ENCODE peak calls at places on chromosomes 1 and 21, in ten cellular contexts. U is fibroblast of lung, S is mesothelial cell of epicardium, M is HCT116, K is bronchial epithelial cell, C is gastrocnemius medialis, Z is uterus, W is tibial nerve, B is kidney, A is body of pancreas. J is an unnamed sample.

GRCh38 chr1:228373681-228374571 is 32.7 kb downstream of the TRIM11 start:
- DNase-seq in U (no peak), S (peak), M (no peak), K (no peak), C (peak), Z (peak), W (no peak), B (peak), A (no peak), J (no peak)

GRCh38 chr1:217089239-217090014 is 366.2 kb upstream of the ESRRG start:
- DNase-seq in U (peak), S (no peak), M (no peak), K (peak), C (no peak), Z (no peak), W (no peak), B (peak), A (peak), J (no peak)

GRCh38 chr21:43334214-43334958 is 92.5 kb downstream of the SIK1 start:
- DNase-seq in U (no peak), S (no peak), M (no peak), K (no peak), C (no peak), Z (no peak), W (no peak), B (peak), A (no peak), J (no peak)

GRCh38 chr1:27577504-27578188 is 26.3 kb downstream of the AHDC1 start:
- DNase-seq in U (no peak), S (no peak), M (no peak), K (no peak), C (peak), Z (peak), W (no peak), B (no peak), A (no peak), J (no peak)

GRCh38 chr1:219713981-219714381 is 101.1 kb upstream of the ZC3H11B start:
- DNase-seq in U (peak), S (no peak), M (no peak), K (no peak), C (no peak), Z (no peak), W (no peak), B (no peak), A (no peak), J (no peak)

GRCh38 chr1:23027352-23027907 is 8.2 kb downstream of the KDM1A start:
- DNase-seq in U (no peak), S (no peak), M (no peak), K (no peak), C (no peak), Z (no peak), W (no peak), B (no peak), A (no peak), J (no peak)

GRCh38 chr1:203408485-203409229 is 57.7 kb upstream of the FMOD start:
- DNase-seq in U (peak), S (no peak), M (no peak), K (peak), C (peak), Z (peak), W (peak), B (peak), A (peak), J (no peak)

GRCh38 chr1:230744382-230744781 is 2.8 kb upstream of the CAPN9 start:
- DNase-seq in U (peak), S (no peak), M (no peak), K (peak), C (no peak), Z (no peak), W (no peak), B (no peak), A (no peak), J (no peak)

GRCh38 chr1:89794406-89794805 is 26.4 kb upstream of the LRRC8D start:
- DNase-seq in U (peak), S (no peak), M (no peak), K (no peak), C (no peak), Z (no peak), W (no peak), B (no peak), A (no peak), J (no peak)

GRCh38 chr1:1173793-1174415 is at the start of gene TTLL10:
- DNase-seq in U (no peak), S (peak), M (no peak), K (no peak), C (no peak), Z (no peak), W (no peak), B (peak), A (no peak), J (peak)

GRCh38 chr1:10900691-10901090 is 104.2 kb upstream of the CASZ1 start:
- DNase-seq in U (peak), S (no peak), M (no peak), K (peak), C (no peak), Z (no peak), W (no peak), B (peak), A (no peak), J (no peak)

GRCh38 chr1:30083800-30084464 is 639.5 kb downstream of the MATN1 start:
- DNase-seq in U (peak), S (no peak), M (no peak), K (peak), C (no peak), Z (no peak), W (peak), B (no peak), A (no peak), J (no peak)

GRCh38 chr1:54886724-54887664 is at the start of gene DHCR24:
- DNase-seq in U (peak), S (peak), M (peak), K (peak), C (peak), Z (peak), W (peak), B (peak), A (peak), J (peak)

GRCh38 chr1:12087797-12088314 is 24.8 kb downstream of the TNFRSF8 start:
- DNase-seq in U (peak), S (no peak), M (no peak), K (no peak), C (no peak), Z (no peak), W (no peak), B (peak), A (no peak), J (peak)

GRCh38 chr1:66251521-66251920 is 282.4 kb upstream of the SGIP1 start:
- DNase-seq in U (no peak), S (no peak), M (no peak), K (peak), C (no peak), Z (no peak), W (no peak), B (no peak), A (peak), J (no peak)

GRCh38 chr21:42839271-42840231 is 39.8 kb downstream of the WDR4 start:
- DNase-seq in U (no peak), S (no peak), M (no peak), K (no peak), C (no peak), Z (peak), W (no peak), B (peak), A (no peak), J (peak)

GRCh38 chr1:238239343-238239742 is 348.6 kb upstream of the ZP4 start:
- DNase-seq in U (no peak), S (no peak), M (no peak), K (no peak), C (no peak), Z (no peak), W (no peak), B (no peak), A (no peak), J (no peak)

GRCh38 chr1:149884433-149885363 is 14.7 kb upstream of the BOLA1 start:
- DNase-seq in U (peak), S (no peak), M (peak), K (peak), C (peak), Z (no peak), W (no peak), B (no peak), A (peak), J (no peak)

GRCh38 chr1:175186371-175187160 is 6.0 kb downstream of the KIAA0040 start:
- DNase-seq in U (no peak), S (no peak), M (no peak), K (no peak), C (no peak), Z (no peak), W (no peak), B (no peak), A (no peak), J (no peak)

GRCh38 chr1:226148121-226148648 is 38.4 kb downstream of the ACBD3 start:
- DNase-seq in U (no peak), S (no peak), M (no peak), K (no peak), C (no peak), Z (no peak), W (no peak), B (no peak), A (no peak), J (no peak)

GRCh38 chr21:37198989-37199924 is 67.9 kb downstream of the VPS26C start:
- DNase-seq in U (peak), S (no peak), M (peak), K (peak), C (no peak), Z (no peak), W (no peak), B (no peak), A (no peak), J (no peak)

GRCh38 chr1:111730282-111730681 is 8.9 kb downstream of the INKA2 start:
- DNase-seq in U (peak), S (no peak), M (no peak), K (no peak), C (no peak), Z (no peak), W (no peak), B (no peak), A (no peak), J (no peak)

GRCh38 chr21:26843912-26844257 is 1.3 kb downstream of the ADAMTS1 start:
- DNase-seq in U (peak), S (no peak), M (no peak), K (peak), C (no peak), Z (peak), W (no peak), B (no peak), A (no peak), J (no peak)

GRCh38 chr1:101079341-101079740 is 53.8 kb upstream of the DPH5 start:
- DNase-seq in U (no peak), S (no peak), M (no peak), K (no peak), C (no peak), Z (no peak), W (no peak), B (no peak), A (no peak), J (no peak)

GRCh38 chr1:8408151-8408839 is 90.4 kb downstream of the SLC45A1 start:
- DNase-seq in U (peak), S (no peak), M (no peak), K (no peak), C (peak), Z (peak), W (peak), B (peak), A (peak), J (no peak)

GRCh38 chr21:18622383-18622782 is 218.8 kb upstream of the TMPRSS15 start:
- DNase-seq in U (no peak), S (no peak), M (no peak), K (no peak), C (no peak), Z (no peak), W (no peak), B (no peak), A (no peak), J (no peak)

GRCh38 chr1:206769331-206769731 is 1.2 kb upstream of the IL19 start:
- DNase-seq in U (no peak), S (no peak), M (no peak), K (no peak), C (no peak), Z (no peak), W (no peak), B (no peak), A (peak), J (peak)

GRCh38 chr21:42797522-42797921 is 81.8 kb downstream of the WDR4 start:
- DNase-seq in U (no peak), S (no peak), M (no peak), K (no peak), C (no peak), Z (no peak), W (no peak), B (no peak), A (no peak), J (no peak)

GRCh38 chr1:205321109-205321958 is at the start of gene NUAK2:
- DNase-seq in U (peak), S (peak), M (peak), K (peak), C (peak), Z (peak), W (peak), B (peak), A (peak), J (peak)
- TF ChIP-seq CTCF in U (peak), S (peak), M (peak), K (peak), C (no peak), Z (peak), W (no peak), B (no peak), A (no peak), J (no peak)

GRCh38 chr21:41659791-41660560 is 106.9 kb downstream of the RIPK4 start:
- DNase-seq in U (peak), S (no peak), M (no peak), K (no peak), C (peak), Z (no peak), W (peak), B (peak), A (no peak), J (no peak)
- TF ChIP-seq CTCF in U (no peak), S (no peak), M (peak), K (no peak), C (no peak), Z (no peak), W (peak), B (no peak), A (no peak), J (no peak)

DNA sequence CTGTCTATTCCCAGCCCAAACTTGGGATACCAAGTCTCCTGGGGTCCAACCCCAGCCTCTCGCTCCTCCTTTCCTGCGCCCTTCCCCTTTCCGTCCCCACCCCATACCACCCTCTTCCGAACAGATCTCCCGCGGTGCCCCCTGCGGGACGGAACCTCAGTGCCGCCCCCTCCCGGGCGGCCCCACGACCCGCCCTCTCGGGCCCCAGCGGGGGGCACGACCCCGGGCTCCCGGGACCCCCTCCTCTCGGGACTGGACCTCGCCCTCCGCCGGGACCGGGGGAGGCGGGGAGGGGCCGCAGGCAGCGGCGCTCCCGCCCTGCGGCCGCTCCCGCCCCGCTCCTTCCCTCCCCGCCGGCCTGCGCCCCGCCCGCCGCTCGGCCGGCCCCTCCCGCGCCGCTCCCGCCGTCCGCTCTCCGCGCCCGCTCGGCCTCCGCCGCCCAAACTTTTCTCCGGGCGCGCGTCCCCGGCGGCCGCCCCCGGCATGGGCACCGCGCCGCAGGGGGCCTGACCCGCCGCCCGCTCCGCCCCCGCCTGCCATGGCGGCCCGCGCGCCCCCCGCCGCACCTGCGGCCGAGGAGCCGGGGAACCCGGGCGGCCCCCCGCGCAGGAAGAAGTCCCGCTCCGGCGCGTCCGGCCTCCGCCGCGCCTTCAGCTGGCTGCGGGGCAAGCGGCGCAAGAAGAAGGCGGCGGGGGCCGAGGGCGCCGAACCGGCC is 39.0 kb upstream of the SYNC start:
- DNase-seq in U (no peak), S (no peak), M (no peak), K (no peak), C (no peak), Z (peak), W (no peak), B (no peak), A (no peak), J (no peak)
- TF ChIP-seq CTCF in U (peak), S (peak), M (peak), K (peak), C (peak), Z (peak), W (peak), B (no peak), A (no peak), J (peak)

GRCh38 chr1:6580119-6580587 is 359 bp downstream of the ZBTB48 start:
- DNase-seq in U (no peak), S (no peak), M (no peak), K (no peak), C (no peak), Z (no peak), W (no peak), B (no peak), A (no peak), J (no peak)
- TF ChIP-seq CTCF in U (no peak), S (no peak), M (no peak), K (no peak), C (no peak), Z (no peak), W (no peak), B (no peak), A (no peak), J (no peak)

GRCh38 chr1:20168547-20169491 is 17.1 kb upstream of the UBXN10 start:
- DNase-seq in U (no peak), S (no peak), M (no peak), K (no peak), C (no peak), Z (no peak), W (no peak), B (peak), A (no peak), J (no peak)

GRCh38 chr1:20167126-20167525 is 18.8 kb upstream of the UBXN10 start:
- DNase-seq in U (no peak), S (no peak), M (no peak), K (peak), C (no peak), Z (no peak), W (no peak), B (peak), A (no peak), J (no peak)

GRCh38 chr1:20166047-20166446 is 19.8 kb upstream of the UBXN10 start:
- DNase-seq in U (no peak), S (no peak), M (no peak), K (peak), C (no peak), Z (peak), W (no peak), B (peak), A (no peak), J (no peak)

GRCh38 chr1:20164694-20165202 is 21.1 kb upstream of the UBXN10 start:
- DNase-seq in U (no peak), S (no peak), M (no peak), K (no peak), C (peak), Z (no peak), W (peak), B (peak), A (peak), J (no peak)

GRCh38 chr1:20165522-20165951 is 20.4 kb upstream of the UBXN10 start:
- DNase-seq in U (no peak), S (no peak), M (peak), K (peak), C (no peak), Z (no peak), W (no peak), B (peak), A (no peak), J (no peak)
- TF ChIP-seq CTCF in U (peak), S (no peak), M (peak), K (peak), C (no peak), Z (no peak), W (no peak), B (no peak), A (no peak), J (no peak)

GRCh38 chr1:114671011-114671938 is 1.4 kb upstream of the DENND2C start:
- DNase-seq in U (peak), S (no peak), M (no peak), K (peak), C (no peak), Z (no peak), W (no peak), B (no peak), A (no peak), J (no peak)
- TF ChIP-seq CTCF in U (no peak), S (peak), M (peak), K (no peak), C (peak), Z (no peak), W (no peak), B (no peak), A (no peak), J (peak)

GRCh38 chr1:38129971-38130370 is 83.4 kb upstream of the POU3F1 start:
- DNase-seq in U (peak), S (no peak), M (no peak), K (no peak), C (no peak), Z (no peak), W (no peak), B (no peak), A (no peak), J (no peak)

GRCh38 chr1:38128511-38128910 is 81.9 kb upstream of the POU3F1 start:
- DNase-seq in U (no peak), S (no peak), M (no peak), K (no peak), C (no peak), Z (no peak), W (no peak), B (no peak), A (no peak), J (no peak)

GRCh38 chr1:38128926-38129453 is 82.4 kb upstream of the POU3F1 start:
- DNase-seq in U (no peak), S (no peak), M (no peak), K (no peak), C (no peak), Z (no peak), W (no peak), B (no peak), A (no peak), J (no peak)

GRCh38 chr1:38131024-38131585 is 84.5 kb upstream of the POU3F1 start:
- DNase-seq in U (peak), S (no peak), M (no peak), K (no peak), C (no peak), Z (no peak), W (no peak), B (no peak), A (no peak), J (no peak)

GRCh38 chr1:38129473-38129872 is 82.9 kb upstream of the POU3F1 start:
- DNase-seq in U (no peak), S (no peak), M (no peak), K (no peak), C (no peak), Z (no peak), W (no peak), B (no peak), A (no peak), J (no peak)
- TF ChIP-seq CTCF in U (no peak), S (no peak), M (peak), K (peak), C (no peak), Z (no peak), W (no peak), B (no peak), A (no peak), J (no peak)

J was measured in natural killer cell.